ENCODE peak calls at places on chromosomes 11 and 22, in five cellular contexts. One of them, this sample, is unnamed.

GRCh38 chr11:58898106-58898505 is 41.2 kb upstream of the GLYATL1 start:
- DNase-seq in spleen: no peak
- DNase-seq in non-pigmented ciliary epithelial cell: no peak
- DNase-seq in endothelial cell: no peak
- DNase-seq in PC-3: no peak
- DNase-seq in this sample: no peak

GRCh38 chr11:82038151-82038550 is 695.5 kb downstream of the FAM181B start:
- DNase-seq in spleen: no peak
- DNase-seq in non-pigmented ciliary epithelial cell: no peak
- DNase-seq in endothelial cell: no peak
- DNase-seq in PC-3: no peak
- DNase-seq in this sample: peak

GRCh38 chr11:28009383-28009782 is 98.6 kb downstream of the KIF18A start:
- DNase-seq in spleen: no peak
- DNase-seq in non-pigmented ciliary epithelial cell: peak
- DNase-seq in endothelial cell: no peak
- DNase-seq in PC-3: peak
- DNase-seq in this sample: peak

GRCh38 chr22:46036558-46037408 is 59.8 kb upstream of the WNT7B start:
- DNase-seq in spleen: peak
- DNase-seq in non-pigmented ciliary epithelial cell: no peak
- DNase-seq in endothelial cell: no peak
- DNase-seq in PC-3: peak
- DNase-seq in this sample: peak

GRCh38 chr11:15912291-15912690 is 444.1 kb downstream of the SOX6 start:
- DNase-seq in spleen: no peak
- DNase-seq in non-pigmented ciliary epithelial cell: no peak
- DNase-seq in endothelial cell: no peak
- DNase-seq in PC-3: no peak
- DNase-seq in this sample: no peak

GRCh38 chr22:39518124-39518786 is 2.1 kb upstream of the ATF4 start:
- DNase-seq in spleen: no peak
- DNase-seq in non-pigmented ciliary epithelial cell: no peak
- DNase-seq in endothelial cell: no peak
- DNase-seq in PC-3: no peak
- DNase-seq in this sample: no peak

GRCh38 chr11:115198301-115198700 is 305.9 kb downstream of the CADM1 start:
- DNase-seq in spleen: no peak
- DNase-seq in non-pigmented ciliary epithelial cell: no peak
- DNase-seq in endothelial cell: no peak
- DNase-seq in PC-3: no peak
- DNase-seq in this sample: no peak

GRCh38 chr22:33918676-33919590 is 1.3 kb downstream of the LARGE1 start:
- DNase-seq in spleen: no peak
- DNase-seq in non-pigmented ciliary epithelial cell: no peak
- DNase-seq in endothelial cell: no peak
- DNase-seq in PC-3: no peak
- DNase-seq in this sample: peak

GRCh38 chr11:75443043-75443442 is 10.0 kb upstream of the KLHL35 start:
- DNase-seq in spleen: no peak
- DNase-seq in non-pigmented ciliary epithelial cell: no peak
- DNase-seq in endothelial cell: no peak
- DNase-seq in PC-3: no peak
- DNase-seq in this sample: no peak

GRCh38 chr22:23569291-23569690 is 10.8 kb downstream of the IGLL1 start:
- DNase-seq in spleen: peak
- DNase-seq in non-pigmented ciliary epithelial cell: no peak
- DNase-seq in endothelial cell: no peak
- DNase-seq in PC-3: no peak
- DNase-seq in this sample: no peak